ENCODE peak calls at places on chromosome 1, in nine cellular contexts. One of them, this sample, is unnamed.

GRCh38 chr1:84724128-84724860 is 34.0 kb upstream of the SSX2IP start:
- DNase-seq in activated T-helper 1 cell treated with Interleukin-2 at 50 U/mL for 16 hours: peak
- DNase-seq in colonic mucosa: no peak
- DNase-seq in mucosa of descending colon: no peak
- DNase-seq in islet precursor cell: peak
- DNase-seq in OCI-M1: peak
- DNase-seq in cardiac fibroblast: no peak
- DNase-seq in NCI-H510A: no peak
- DNase-seq in Daoy: peak
- DNase-seq in this sample: no peak

GRCh38 chr1:94258873-94259331 is 21.5 kb upstream of the ARHGAP29 start:
- DNase-seq in OCI-M1: no peak
- DNase-seq in Daoy: peak
- DNase-seq in colonic mucosa: no peak
- DNase-seq in islet precursor cell: no peak
- DNase-seq in NCI-H510A: no peak
- DNase-seq in mucosa of descending colon: no peak
- DNase-seq in activated T-helper 1 cell treated with Interleukin-2 at 50 U/mL for 16 hours: no peak
- DNase-seq in cardiac fibroblast: peak
- DNase-seq in this sample: peak

GRCh38 chr1:182833271-182833670 is 5.9 kb upstream of the DHX9 start:
- DNase-seq in OCI-M1: no peak
- DNase-seq in NCI-H510A: no peak
- DNase-seq in cardiac fibroblast: peak
- DNase-seq in islet precursor cell: no peak
- DNase-seq in Daoy: peak
- DNase-seq in activated T-helper 1 cell treated with Interleukin-2 at 50 U/mL for 16 hours: no peak
- DNase-seq in mucosa of descending colon: no peak
- DNase-seq in colonic mucosa: no peak
- DNase-seq in this sample: peak

GRCh38 chr1:219587817-219588561 is 24.9 kb downstream of the ZC3H11B start:
- DNase-seq in islet precursor cell: peak
- DNase-seq in colonic mucosa: no peak
- DNase-seq in OCI-M1: no peak
- DNase-seq in activated T-helper 1 cell treated with Interleukin-2 at 50 U/mL for 16 hours: no peak
- DNase-seq in mucosa of descending colon: no peak
- DNase-seq in cardiac fibroblast: peak
- DNase-seq in NCI-H510A: no peak
- DNase-seq in Daoy: no peak
- DNase-seq in this sample: peak

GRCh38 chr1:234933031-234933430 is 195.6 kb downstream of the TOMM20 start:
- DNase-seq in OCI-M1: no peak
- DNase-seq in NCI-H510A: no peak
- DNase-seq in Daoy: no peak
- DNase-seq in cardiac fibroblast: peak
- DNase-seq in islet precursor cell: no peak
- DNase-seq in colonic mucosa: peak
- DNase-seq in mucosa of descending colon: no peak
- DNase-seq in activated T-helper 1 cell treated with Interleukin-2 at 50 U/mL for 16 hours: no peak
- DNase-seq in this sample: no peak

GRCh38 chr1:159171254-159171687 is at the start of gene CADM3:
- DNase-seq in cardiac fibroblast: peak
- DNase-seq in mucosa of descending colon: peak
- DNase-seq in NCI-H510A: peak
- DNase-seq in colonic mucosa: peak
- DNase-seq in OCI-M1: no peak
- DNase-seq in Daoy: peak
- DNase-seq in islet precursor cell: peak
- DNase-seq in activated T-helper 1 cell treated with Interleukin-2 at 50 U/mL for 16 hours: no peak
- DNase-seq in this sample: no peak

GRCh38 chr1:1151306-1151705 is 22.4 kb upstream of the TTLL10 start:
- DNase-seq in Daoy: no peak
- DNase-seq in NCI-H510A: no peak
- DNase-seq in islet precursor cell: no peak
- DNase-seq in cardiac fibroblast: no peak
- DNase-seq in activated T-helper 1 cell treated with Interleukin-2 at 50 U/mL for 16 hours: no peak
- DNase-seq in OCI-M1: no peak
- DNase-seq in mucosa of descending colon: no peak
- DNase-seq in colonic mucosa: no peak
- DNase-seq in this sample: no peak

GRCh38 chr1:29062157-29062942 is 61.4 kb downstream of the TMEM200B start:
- DNase-seq in OCI-M1: no peak
- DNase-seq in activated T-helper 1 cell treated with Interleukin-2 at 50 U/mL for 16 hours: no peak
- DNase-seq in mucosa of descending colon: no peak
- DNase-seq in colonic mucosa: no peak
- DNase-seq in cardiac fibroblast: no peak
- DNase-seq in Daoy: no peak
- DNase-seq in islet precursor cell: no peak
- DNase-seq in NCI-H510A: no peak
- DNase-seq in this sample: no peak

GRCh38 chr1:221263831-221264767 is 384.9 kb downstream of the HLX start:
- DNase-seq in islet precursor cell: peak
- DNase-seq in mucosa of descending colon: no peak
- DNase-seq in activated T-helper 1 cell treated with Interleukin-2 at 50 U/mL for 16 hours: no peak
- DNase-seq in cardiac fibroblast: peak
- DNase-seq in Daoy: peak
- DNase-seq in OCI-M1: peak
- DNase-seq in NCI-H510A: peak
- DNase-seq in colonic mucosa: peak
- DNase-seq in this sample: peak

GRCh38 chr1:150535511-150536281 is 13.5 kb upstream of the ADAMTSL4 start:
- DNase-seq in Daoy: no peak
- DNase-seq in mucosa of descending colon: no peak
- DNase-seq in colonic mucosa: no peak
- DNase-seq in islet precursor cell: peak
- DNase-seq in NCI-H510A: no peak
- DNase-seq in activated T-helper 1 cell treated with Interleukin-2 at 50 U/mL for 16 hours: no peak
- DNase-seq in cardiac fibroblast: no peak
- DNase-seq in OCI-M1: no peak
- DNase-seq in this sample: no peak

This sample was measured in brain microvascular endothelial cell.